ENCODE peak calls at places on chromosomes 13 and 19, in nine cellular contexts. I is H9; K is stomach; V is HepG2; F is body of pancreas; J is tibial artery; H is IMR-90; X is psoas muscle; R is CD8-positive, alpha-beta T cell. P is an unnamed sample. For H3K4me1, the result is how much of the 10 kb centered on the place peaks cover.

GRCh38 chr19:52566588-52566987 is 3.5 kb upstream of the ZNF701 start:
- DNase-seq in I (no peak), K (no peak), V (no peak), F (no peak), J (no peak), H (peak), X (no peak), R (no peak), P (no peak)

GRCh38 chr19:56613639-56614038 is 18.5 kb downstream of the ZNF71 start:
- DNase-seq in I (no peak), K (no peak), V (no peak), F (no peak), J (no peak), H (no peak), X (no peak), R (no peak), P (no peak)

GRCh38 chr19:41386442-41386841 is 10.1 kb downstream of the TMEM91 start:
- DNase-seq in I (no peak), K (no peak), V (no peak), F (no peak), J (no peak), H (no peak), X (no peak), R (no peak), P (no peak)

GRCh38 chr13:46062190-46062589 is 9.6 kb upstream of the ZC3H13 start:
- DNase-seq in I (no peak), K (no peak), V (no peak), F (no peak), J (no peak), H (peak), X (no peak), R (no peak), P (no peak)

GRCh38 chr13:63435668-63436275 is 2020.1 kb upstream of the PCDH20 start:
- DNase-seq in I (no peak), K (no peak), V (no peak), F (no peak), J (no peak), H (peak), X (no peak), R (no peak), P (no peak)

GRCh38 chr13:66207610-66208009 is 1022.5 kb downstream of the PCDH9 start:
- DNase-seq in I (no peak), K (no peak), V (no peak), F (no peak), J (no peak), H (no peak), X (no peak), R (no peak), P (no peak)

GRCh38 chr19:8487137-8487851 is 15.1 kb downstream of the PRAM1 start:
- DNase-seq in I (no peak), K (no peak), V (no peak), F (no peak), J (peak), H (no peak), X (no peak), R (peak), P (peak)

GRCh38 chr13:40528881-40529280 is 137.6 kb downstream of the FOXO1 start:
- DNase-seq in I (no peak), K (no peak), V (peak), F (no peak), J (no peak), H (no peak), X (no peak), R (no peak), P (no peak)

GRCh38 chr13:112767506-112768471 is 78.0 kb downstream of the ATP11A start:
- DNase-seq in I (no peak), K (no peak), V (no peak), F (no peak), J (peak), H (no peak), X (peak), R (no peak), P (peak)

GRCh38 chr19:7665076-7665475 is 3.8 kb upstream of the RETN start:
- DNase-seq in I (no peak), K (no peak), V (no peak), F (no peak), J (no peak), H (peak), X (no peak), R (no peak), P (no peak)

GRCh38 chr19:14480695-14481069 is 5.5 kb upstream of the PTGER1 start:
- DNase-seq in I (no peak), K (no peak), V (no peak), F (no peak), J (no peak), H (peak), X (no peak), R (no peak), P (no peak)

GRCh38 chr13:55566334-55566733 is 1574.4 kb upstream of the PRR20A start:
- DNase-seq in I (no peak), K (no peak), V (no peak), F (no peak), J (no peak), H (no peak), X (no peak), R (no peak), P (no peak)

GRCh38 chr13:89066868-89067466 is 1395.8 kb downstream of the SLITRK5 start:
- DNase-seq in I (peak), K (no peak), V (peak), F (peak), J (no peak), H (peak), X (no peak), R (no peak), P (peak)

GRCh38 chr13:60765700-60766411 is 368.8 kb downstream of the TDRD3 start:
- DNase-seq in I (no peak), K (no peak), V (peak), F (no peak), J (no peak), H (no peak), X (no peak), R (no peak), P (peak)

GRCh38 chr19:55212447-55212846 is 3.1 kb upstream of the PTPRH start:
- DNase-seq in I (no peak), K (no peak), V (peak), F (no peak), J (no peak), H (no peak), X (no peak), R (no peak), P (no peak)

GRCh38 chr13:30743319-30744055 is 8.1 kb downstream of the ALOX5AP start:
- DNase-seq in I (no peak), K (peak), V (peak), F (no peak), J (peak), H (peak), X (no peak), R (no peak), P (peak)

GRCh38 chr19:1941146-1942077 is at the start of gene CSNK1G2:
- DNase-seq in I (no peak), K (no peak), V (no peak), F (peak), J (no peak), H (no peak), X (peak), R (peak), P (peak)

GRCh38 chr19:6740589-6741348 is 1.3 kb downstream of the TRIP10 start:
- DNase-seq in I (peak), K (peak), V (no peak), F (peak), J (peak), H (peak), X (peak), R (no peak), P (peak)

GRCh38 chr19:4447327-4448146 is 10.1 kb downstream of the UBXN6 start:
- DNase-seq in I (no peak), K (no peak), V (no peak), F (no peak), J (no peak), H (no peak), X (no peak), R (no peak), P (no peak)

GRCh38 chr13:52034616-52035226 is 10.2 kb downstream of the UTP14C start:
- DNase-seq in I (no peak), K (no peak), V (no peak), F (no peak), J (no peak), H (peak), X (no peak), R (no peak), P (no peak)

GRCh38 chr13:106619688-106620555 is 52.0 kb upstream of the ARGLU1 start:
- DNase-seq in I (peak), K (no peak), V (peak), F (peak), J (peak), H (peak), X (no peak), R (no peak), P (no peak)

GRCh38 chr19:45050036-45050435 is 11.2 kb downstream of the CLASRP start:
- DNase-seq in I (no peak), K (no peak), V (no peak), F (no peak), J (no peak), H (no peak), X (no peak), R (no peak), P (no peak)

GRCh38 chr19:45045671-45046353 is 7.0 kb downstream of the CLASRP start:
- DNase-seq in I (no peak), K (peak), V (peak), F (no peak), J (no peak), H (no peak), X (no peak), R (no peak), P (no peak)

GRCh38 chr19:45047188-45047797 is 8.4 kb downstream of the CLASRP start:
- DNase-seq in I (no peak), K (no peak), V (no peak), F (no peak), J (no peak), H (no peak), X (no peak), R (no peak), P (no peak)

GRCh38 chr19:45049073-45049736 is 10.4 kb downstream of the CLASRP start:
- DNase-seq in I (no peak), K (peak), V (no peak), F (peak), J (no peak), H (no peak), X (no peak), R (no peak), P (no peak)

GRCh38 chr19:45046355-45046754 is 7.5 kb downstream of the CLASRP start:
- DNase-seq in I (no peak), K (no peak), V (peak), F (no peak), J (no peak), H (no peak), X (no peak), R (no peak), P (no peak)
- H3K4me1 ChIP-seq in I (under half), K (half or more), V (half or more), F (half or more), J (under half), H (under half), X (half or more), R (under half), P (under half)

GRCh38 chr19:48755787-48756674 is 707 bp downstream of the FGF21 start:
- DNase-seq in I (no peak), K (no peak), V (no peak), F (no peak), J (no peak), H (no peak), X (no peak), R (no peak), P (no peak)

GRCh38 chr19:48756686-48757085 is 1.4 kb downstream of the FGF21 start:
- DNase-seq in I (no peak), K (no peak), V (no peak), F (no peak), J (no peak), H (no peak), X (no peak), R (no peak), P (no peak)

GRCh38 chr19:48757741-48758144 is 2.4 kb downstream of the FGF21 start:
- DNase-seq in I (no peak), K (no peak), V (peak), F (no peak), J (no peak), H (no peak), X (no peak), R (no peak), P (no peak)

GRCh38 chr19:48757089-48757675 is 1.9 kb downstream of the FGF21 start:
- DNase-seq in I (no peak), K (no peak), V (no peak), F (no peak), J (no peak), H (no peak), X (no peak), R (no peak), P (no peak)

GRCh38 chr19:48760514-48761221 is 5.3 kb downstream of the FGF21 start:
- DNase-seq in I (no peak), K (no peak), V (peak), F (no peak), J (no peak), H (no peak), X (no peak), R (no peak), P (no peak)
- H3K27ac ChIP-seq in I (no peak), K (no peak), V (no peak), F (no peak), J (no peak), H (no peak), X (peak), R (no peak), P (peak)

GRCh38 chr13:49512578-49512977 is 16.8 kb downstream of the PHF11 start:
- DNase-seq in I (no peak), K (no peak), V (no peak), F (no peak), J (no peak), H (no peak), X (no peak), R (no peak), P (no peak)

GRCh38 chr13:49516467-49516866 is 20.7 kb downstream of the PHF11 start:
- DNase-seq in I (no peak), K (no peak), V (no peak), F (no peak), J (no peak), H (no peak), X (no peak), R (no peak), P (no peak)

GRCh38 chr13:49521216-49521615 is 25.5 kb downstream of the PHF11 start:
- DNase-seq in I (no peak), K (no peak), V (no peak), F (no peak), J (no peak), H (no peak), X (no peak), R (no peak), P (no peak)

DNA sequence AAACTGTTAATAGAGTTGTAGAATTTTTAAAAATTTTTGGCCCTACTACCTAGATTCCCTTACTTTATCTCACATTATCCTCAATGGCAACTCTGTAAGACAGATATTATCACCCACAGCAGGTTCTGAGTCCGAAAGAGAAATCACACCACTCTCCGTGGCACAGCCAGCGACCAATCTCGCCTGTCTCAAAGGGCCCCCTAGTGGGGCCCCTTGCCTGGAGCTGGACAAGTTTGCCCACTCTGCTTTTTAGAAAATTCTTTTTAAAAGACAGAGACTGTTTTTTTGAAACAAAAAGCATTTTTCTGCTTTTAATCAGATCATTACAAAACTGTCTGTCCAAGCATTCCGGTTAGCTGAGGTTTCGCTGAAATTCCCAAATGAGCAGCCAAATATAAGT is 21.7 kb downstream of the PHF11 start:
- DNase-seq in I (no peak), K (no peak), V (peak), F (no peak), J (no peak), H (no peak), X (no peak), R (no peak), P (no peak)
- TF ChIP-seq CTCF in I (peak), K (no peak), V (peak), F (no peak), J (no peak), H (peak), X (no peak), R (peak), P (no peak)

DNA sequence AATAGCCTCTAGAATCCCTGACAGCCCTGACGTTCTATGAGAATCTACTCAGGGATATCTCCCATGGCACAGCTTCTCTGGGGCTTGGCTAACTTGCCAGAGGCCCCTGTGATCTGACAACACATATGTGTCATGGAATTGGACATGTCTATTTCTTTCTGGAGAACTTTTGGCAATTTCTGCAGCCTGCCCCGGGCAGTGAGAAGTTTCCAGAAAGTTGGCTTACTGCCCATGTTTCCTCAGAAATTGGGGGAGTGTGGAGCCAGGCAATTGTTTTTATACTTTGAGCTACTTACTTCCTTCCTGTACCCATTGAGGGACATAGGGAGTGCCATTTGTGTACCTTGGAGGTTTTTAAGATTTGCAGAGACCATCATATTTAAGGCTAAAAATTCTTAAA is 98.9 kb downstream of the FLT1 start:
- DNase-seq in I (no peak), K (no peak), V (no peak), F (no peak), J (no peak), H (no peak), X (no peak), R (no peak), P (no peak)
- H3K4me1 ChIP-seq in I (under half), K (under half), V (under half), F (under half), J (under half), H (under half), X (under half), R (under half), P (under half)

GRCh38 chr13:97221491-97221890 is 642 bp upstream of the MBNL2 start:
- DNase-seq in I (no peak), K (no peak), V (no peak), F (no peak), J (no peak), H (no peak), X (no peak), R (no peak), P (no peak)
- H3K27ac ChIP-seq in I (no peak), K (peak), V (peak), F (peak), J (peak), H (no peak), X (peak), R (no peak), P (no peak)

GRCh38 chr13:19155321-19155861 is 26.2 kb downstream of the TUBA3C start:
- DNase-seq in I (no peak), K (peak), V (no peak), F (no peak), J (no peak), H (no peak), X (no peak), R (no peak), P (no peak)

GRCh38 chr13:19154843-19155242 is 26.8 kb downstream of the TUBA3C start:
- DNase-seq in I (no peak), K (peak), V (no peak), F (no peak), J (no peak), H (no peak), X (no peak), R (no peak), P (no peak)

GRCh38 chr13:19151581-19152263 is 29.9 kb downstream of the TUBA3C start:
- DNase-seq in I (no peak), K (no peak), V (no peak), F (no peak), J (no peak), H (no peak), X (no peak), R (no peak), P (no peak)

GRCh38 chr13:19152403-19152802 is 29.2 kb downstream of the TUBA3C start:
- DNase-seq in I (no peak), K (no peak), V (no peak), F (no peak), J (no peak), H (no peak), X (no peak), R (no peak), P (no peak)

DNA sequence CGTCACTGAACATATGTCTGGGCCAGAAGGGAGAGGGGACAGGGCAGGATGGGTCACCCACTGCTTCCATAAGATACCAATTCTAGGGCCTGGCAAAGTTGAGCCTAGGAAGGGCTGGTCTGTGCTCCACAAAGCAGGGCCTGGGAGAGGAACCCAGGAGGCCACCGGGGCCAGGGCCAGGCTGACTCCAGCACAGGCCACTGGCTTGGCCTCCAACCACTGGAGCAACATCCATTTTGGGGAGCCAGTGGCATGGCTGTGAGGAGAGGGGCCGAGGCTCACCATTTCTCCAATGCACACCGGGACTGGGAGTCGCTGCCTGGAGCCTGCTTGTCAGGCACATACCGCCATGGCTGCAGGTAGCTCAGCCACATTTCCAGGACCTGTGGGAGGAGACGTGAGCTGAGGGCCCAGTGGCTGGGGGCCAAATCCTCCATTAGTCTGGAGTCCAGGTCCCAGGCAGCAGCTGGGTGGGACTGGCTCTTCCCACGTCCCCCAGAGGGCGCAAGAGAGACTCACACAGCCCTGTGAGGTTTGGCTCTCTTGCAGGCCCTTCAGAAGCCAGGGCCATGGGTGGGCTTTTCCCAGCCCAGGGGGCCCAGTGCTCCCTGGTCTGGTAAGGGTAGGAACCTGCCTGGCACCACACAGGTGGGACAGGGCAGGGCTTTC is 27.7 kb downstream of the TUBA3C start:
- DNase-seq in I (no peak), K (no peak), V (peak), F (no peak), J (no peak), H (no peak), X (no peak), R (no peak), P (no peak)
- TF ChIP-seq CTCF in I (no peak), K (no peak), V (peak), F (no peak), J (no peak), H (no peak), X (no peak), R (no peak), P (no peak)

GRCh38 chr19:18473706-18474087 is 35.8 kb upstream of the ISYNA1 start:
- DNase-seq in I (no peak), K (no peak), V (no peak), F (no peak), J (no peak), H (no peak), X (no peak), R (no peak), P (no peak)
- H3K4me1 ChIP-seq in I (under half), K (half or more), V (half or more), F (half or more), J (half or more), H (under half), X (half or more), R (under half), P (under half)

DNA sequence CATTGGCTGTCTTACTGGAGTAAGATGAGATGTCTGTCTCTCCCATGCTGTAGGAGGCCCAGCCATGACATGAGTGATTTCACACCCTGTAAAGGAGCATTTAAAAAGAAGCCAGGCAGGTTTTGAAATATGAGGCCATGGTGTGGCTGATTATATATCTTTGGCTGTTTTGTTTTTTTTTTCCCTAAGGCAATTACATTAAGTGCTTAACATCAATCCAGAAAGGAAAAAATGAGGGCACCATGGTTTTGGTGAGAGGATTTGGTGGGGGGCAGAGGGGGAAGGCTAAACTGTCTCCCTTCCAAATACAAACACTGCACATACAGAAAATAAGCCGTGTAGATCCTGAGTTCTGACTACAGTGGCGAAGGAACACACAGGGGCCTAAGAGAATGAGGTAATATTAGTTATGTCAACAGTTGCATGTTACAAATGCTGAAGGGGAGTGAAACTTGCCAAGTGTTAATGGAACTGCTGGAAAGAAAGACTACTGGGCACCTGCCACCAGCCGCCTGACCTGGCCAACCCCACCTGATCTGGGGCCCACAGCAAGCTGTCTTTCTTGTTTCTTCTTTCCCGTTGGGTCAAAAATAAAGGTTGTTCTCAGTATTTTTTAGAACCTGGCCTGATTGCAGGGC is 183.7 kb upstream of the TSC22D1 start:
- DNase-seq in I (no peak), K (peak), V (peak), F (peak), J (no peak), H (peak), X (peak), R (no peak), P (no peak)
- H3K27ac ChIP-seq in I (no peak), K (peak), V (no peak), F (peak), J (no peak), H (peak), X (peak), R (no peak), P (peak)

GRCh38 chr13:82480415-82480814 is 1401.9 kb downstream of the SLITRK1 start:
- DNase-seq in I (no peak), K (no peak), V (peak), F (no peak), J (no peak), H (no peak), X (no peak), R (no peak), P (no peak)
- TF ChIP-seq CTCF in I (peak), K (no peak), V (no peak), F (no peak), J (no peak), H (no peak), X (no peak), R (no peak), P (no peak)

P was measured in lung.